ENCODE peak calls at places on chromosome 19, in six cellular contexts. U is neuronal stem cell, O is H1, N is H9, Z is IMR-90, D is mesenchymal stem cell. E is an unnamed sample.

GRCh38 chr19:50203281-50204080 is at the start of gene MYH14:
- DNase-seq in U (peak), O (peak), N (peak), Z (no peak), D (no peak), E (no peak)

GRCh38 chr19:50496189-50497029 is 14.6 kb downstream of the JOSD2 start:
- DNase-seq in U (no peak), O (no peak), N (peak), Z (no peak), D (no peak), E (no peak)

GRCh38 chr19:8935460-8935859 is 74.7 kb downstream of the MUC16 start:
- DNase-seq in U (no peak), O (no peak), N (no peak), Z (no peak), D (no peak), E (no peak)

GRCh38 chr19:2332341-2333026 is 4.0 kb downstream of the SPPL2B start:
- DNase-seq in U (no peak), O (no peak), N (no peak), Z (no peak), D (no peak), E (no peak)

GRCh38 chr19:58265100-58265499 is 13.7 kb upstream of the ZNF8 start:
- DNase-seq in U (no peak), O (no peak), N (no peak), Z (no peak), D (no peak), E (no peak)

GRCh38 chr19:7603919-7604318 is 8.3 kb downstream of the CAMSAP3 start:
- DNase-seq in U (no peak), O (no peak), N (no peak), Z (no peak), D (no peak), E (peak)

GRCh38 chr19:33551676-33552075 is 30.1 kb upstream of the PEPD start:
- DNase-seq in U (no peak), O (no peak), N (no peak), Z (no peak), D (no peak), E (no peak)

GRCh38 chr19:14385492-14385891 is 4.2 kb downstream of the ADGRE5 start:
- DNase-seq in U (no peak), O (no peak), N (no peak), Z (no peak), D (no peak), E (no peak)

GRCh38 chr19:17235618-17236413 is 9.8 kb downstream of the OCEL1 start:
- DNase-seq in U (peak), O (no peak), N (peak), Z (peak), D (peak), E (no peak)

GRCh38 chr19:17232258-17232657 is 6.2 kb downstream of the OCEL1 start:
- DNase-seq in U (no peak), O (no peak), N (no peak), Z (no peak), D (no peak), E (no peak)

GRCh38 chr19:18932216-18932841 is 8.7 kb downstream of the HOMER3 start:
- DNase-seq in U (peak), O (peak), N (peak), Z (no peak), D (peak), E (peak)
- H4K91ac ChIP-seq in U (no peak), O (no peak), N (no peak), Z (no peak), D (no peak), E (no peak)

GRCh38 chr19:49120868-49121267 is 1.5 kb downstream of the PPFIA3 start:
- DNase-seq in U (no peak), O (no peak), N (no peak), Z (no peak), D (no peak), E (no peak)

GRCh38 chr19:49117677-49118564 is 1.0 kb downstream of the C19orf73 start:
- DNase-seq in U (no peak), O (no peak), N (no peak), Z (no peak), D (no peak), E (no peak)

GRCh38 chr19:49120325-49120683 is 960 bp downstream of the PPFIA3 start:
- DNase-seq in U (no peak), O (no peak), N (no peak), Z (no peak), D (no peak), E (no peak)

GRCh38 chr19:49118565-49119410 is at the start of gene C19orf73:
- DNase-seq in U (peak), O (no peak), N (peak), Z (peak), D (peak), E (peak)

DNA sequence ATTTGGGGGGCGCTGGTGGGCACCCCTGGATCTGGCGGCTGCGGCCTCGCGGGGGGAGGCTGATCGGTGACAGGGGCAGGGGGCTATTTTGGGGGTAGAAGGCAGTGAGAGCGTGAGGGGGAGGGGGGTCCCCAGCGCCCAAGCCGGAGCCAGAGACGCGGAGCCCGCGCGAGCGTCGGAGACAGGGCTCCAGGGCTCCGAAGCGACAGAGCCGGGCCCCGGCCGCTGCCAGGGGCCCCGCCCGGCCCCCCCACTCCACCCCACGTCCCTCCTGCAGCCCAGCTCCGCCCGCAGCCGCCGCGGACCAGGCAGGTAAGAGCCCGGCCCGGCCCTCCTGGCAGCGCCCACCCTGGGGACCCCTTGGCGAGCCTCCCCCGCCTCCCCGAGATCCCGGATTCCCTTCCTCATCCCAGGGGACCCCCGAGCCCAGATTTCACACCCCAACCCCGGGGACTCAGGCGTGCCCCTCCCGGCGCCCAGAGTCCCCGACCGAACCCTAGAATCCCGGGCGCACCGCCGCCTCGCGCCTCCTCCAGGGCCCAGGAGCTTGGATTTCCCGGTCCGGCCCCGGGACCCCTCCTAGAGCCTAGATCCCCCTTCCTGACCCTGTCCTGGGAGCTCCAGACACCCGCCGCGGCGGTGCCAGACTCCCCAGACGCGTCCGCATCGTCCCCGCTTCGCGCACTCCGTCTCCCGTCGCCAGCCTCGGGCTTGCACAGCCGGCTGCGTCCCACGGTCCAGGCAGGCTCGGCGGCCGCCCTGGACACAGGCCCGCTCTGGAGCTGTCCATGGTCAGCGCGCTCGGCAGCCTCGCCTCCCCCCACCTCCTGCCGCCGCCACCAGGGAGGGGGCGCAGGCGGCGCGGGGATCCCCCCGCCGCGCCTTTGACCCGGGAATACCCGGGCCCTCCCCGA is at the start of gene PPFIA3:
- DNase-seq in U (peak), O (no peak), N (peak), Z (peak), D (peak), E (peak)
- H4K91ac ChIP-seq in U (no peak), O (peak), N (no peak), Z (peak), D (peak), E (peak)

DNA sequence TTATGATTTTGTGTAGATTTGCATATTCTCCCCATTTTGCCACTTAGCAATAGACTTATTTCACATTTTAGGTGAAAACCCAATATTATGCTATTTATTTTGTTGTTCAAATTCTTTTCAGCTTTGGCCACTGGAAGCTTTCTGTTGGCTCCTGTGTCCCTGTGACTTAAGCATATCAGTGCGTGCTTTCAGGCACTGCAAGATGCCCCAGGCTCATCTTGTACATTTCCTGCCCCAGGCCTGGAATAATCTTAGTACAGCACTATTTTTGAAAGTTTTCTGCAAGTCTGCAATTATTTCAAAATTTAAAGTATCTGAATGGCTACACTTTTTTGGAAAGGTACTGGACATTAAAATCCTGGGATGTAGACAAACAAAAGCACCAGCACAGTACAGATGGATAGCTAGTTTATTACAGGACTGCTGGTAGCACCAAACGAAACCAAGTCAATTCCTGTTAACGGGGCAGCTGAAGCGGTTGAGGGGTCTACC is 3.5 kb upstream of the CCNP start:
- DNase-seq in U (no peak), O (no peak), N (no peak), Z (no peak), D (no peak), E (peak)
- H4K91ac ChIP-seq in U (no peak), O (no peak), N (no peak), Z (no peak), D (no peak), E (no peak)

GRCh38 chr19:42452590-42452989 is 9.8 kb upstream of the CXCL17 start:
- DNase-seq in U (no peak), O (no peak), N (no peak), Z (no peak), D (no peak), E (no peak)
- H4K91ac ChIP-seq in U (no peak), O (no peak), N (no peak), Z (no peak), D (no peak), E (no peak)

E was measured in trophoblast cell.